ENCODE peak calls at places on chromosome 17, in seven cellular contexts. R is HT-29, Q is NB4, I is T-helper 1 cell, P is fibroblast of the conjunctiva, H is nucleus accumbens, J is NCI-H460. F is an unnamed sample.

GRCh38 chr17:56786989-56787482 is 46.7 kb downstream of the C17orf67 start:
- DNase-seq in R (peak), Q (peak), I (no peak), P (peak), H (no peak), J (peak), F (peak)

GRCh38 chr17:10579270-10579669 is 29.8 kb upstream of the MYH2 start:
- DNase-seq in R (no peak), Q (peak), I (no peak), P (no peak), H (no peak), J (no peak), F (no peak)

GRCh38 chr17:44581868-44582267 is 24.6 kb downstream of the FZD2 start:
- DNase-seq in R (no peak), Q (peak), I (no peak), P (no peak), H (no peak), J (peak), F (no peak)

GRCh38 chr17:13921841-13922776 is 147.2 kb upstream of the COX10 start:
- DNase-seq in R (no peak), Q (no peak), I (no peak), P (no peak), H (no peak), J (no peak), F (peak)

GRCh38 chr17:73170324-73170723 is 5.5 kb downstream of the SSTR2 start:
- DNase-seq in R (no peak), Q (no peak), I (no peak), P (no peak), H (no peak), J (no peak), F (no peak)

GRCh38 chr17:42852351-42852750 is 1.4 kb downstream of the AOC3 start:
- DNase-seq in R (no peak), Q (no peak), I (no peak), P (no peak), H (no peak), J (no peak), F (no peak)

GRCh38 chr17:2222901-2223616 is 80.5 kb downstream of the SMG6 start:
- DNase-seq in R (no peak), Q (no peak), I (peak), P (no peak), H (no peak), J (no peak), F (no peak)

GRCh38 chr17:11332706-11333105 is 91.7 kb downstream of the SHISA6 start:
- DNase-seq in R (no peak), Q (no peak), I (no peak), P (no peak), H (no peak), J (no peak), F (peak)

GRCh38 chr17:12665263-12666210 is at the start of gene MYOCD:
- DNase-seq in R (no peak), Q (no peak), I (no peak), P (no peak), H (no peak), J (peak), F (no peak)

GRCh38 chr17:60819447-60820130 is 141.9 kb downstream of the BCAS3 start:
- DNase-seq in R (no peak), Q (no peak), I (no peak), P (no peak), H (no peak), J (no peak), F (no peak)

GRCh38 chr17:75676461-75676860 is 9.3 kb downstream of the SAP30BP start:
- DNase-seq in R (no peak), Q (no peak), I (no peak), P (no peak), H (no peak), J (no peak), F (no peak)

GRCh38 chr17:7404737-7405412 is 978 bp upstream of the TMEM256 start:
- DNase-seq in R (no peak), Q (peak), I (peak), P (no peak), H (no peak), J (no peak), F (no peak)

GRCh38 chr17:70563301-70563820 is 394.0 kb downstream of the KCNJ2 start:
- DNase-seq in R (no peak), Q (no peak), I (no peak), P (no peak), H (no peak), J (no peak), F (no peak)

GRCh38 chr17:29433551-29433950 is 43.4 kb downstream of the TAOK1 start:
- DNase-seq in R (no peak), Q (peak), I (no peak), P (no peak), H (no peak), J (no peak), F (no peak)

GRCh38 chr17:143785-144281 is 6.5 kb downstream of the SCGB1C2 start:
- DNase-seq in R (peak), Q (peak), I (peak), P (peak), H (peak), J (peak), F (peak)

GRCh38 chr17:83203472-83204221 is 124.2 kb downstream of the METRNL start:
- DNase-seq in R (no peak), Q (no peak), I (no peak), P (no peak), H (no peak), J (no peak), F (no peak)

GRCh38 chr17:38926290-38927070 is 1.1 kb downstream of the LASP1NB start:
- DNase-seq in R (no peak), Q (peak), I (no peak), P (no peak), H (peak), J (no peak), F (peak)

GRCh38 chr17:34386925-34387550 is 24.0 kb upstream of the CCL1 start:
- DNase-seq in R (no peak), Q (peak), I (no peak), P (no peak), H (no peak), J (no peak), F (peak)

GRCh38 chr17:45941395-45941794 is 47.0 kb downstream of the MAPT start:
- DNase-seq in R (no peak), Q (no peak), I (no peak), P (no peak), H (no peak), J (no peak), F (no peak)

GRCh38 chr17:61847659-61848058 is 15.7 kb downstream of the BRIP1 start:
- DNase-seq in R (no peak), Q (no peak), I (no peak), P (no peak), H (no peak), J (no peak), F (no peak)

GRCh38 chr17:8126306-8127066 is 2.6 kb upstream of the HES7 start:
- DNase-seq in R (peak), Q (peak), I (peak), P (no peak), H (no peak), J (no peak), F (no peak)

GRCh38 chr17:17269926-17270773 is 10.9 kb downstream of the COPS3 start:
- DNase-seq in R (no peak), Q (peak), I (no peak), P (no peak), H (no peak), J (no peak), F (no peak)

GRCh38 chr17:63497708-63498483 is 21.0 kb downstream of the ACE start:
- DNase-seq in R (peak), Q (peak), I (no peak), P (no peak), H (no peak), J (no peak), F (no peak)

GRCh38 chr17:38428150-38428642 is at the start of gene ARHGAP23:
- DNase-seq in R (peak), Q (peak), I (peak), P (peak), H (peak), J (peak), F (peak)

GRCh38 chr17:8836821-8837426 is 30.6 kb downstream of the PIK3R6 start:
- DNase-seq in R (no peak), Q (no peak), I (no peak), P (no peak), H (no peak), J (no peak), F (no peak)

GRCh38 chr17:60554377-60554788 is 28.3 kb upstream of the APPBP2 start:
- DNase-seq in R (no peak), Q (no peak), I (no peak), P (peak), H (no peak), J (no peak), F (no peak)

GRCh38 chr17:48804936-48805411 is 12.1 kb downstream of the TTLL6 start:
- DNase-seq in R (peak), Q (peak), I (peak), P (no peak), H (peak), J (peak), F (peak)

GRCh38 chr17:50147841-50148225 is 2.6 kb downstream of the PPP1R9B start:
- DNase-seq in R (peak), Q (no peak), I (no peak), P (no peak), H (no peak), J (no peak), F (no peak)

GRCh38 chr17:74380086-74380958 is 13.0 kb downstream of the GPR142 start:
- DNase-seq in R (peak), Q (peak), I (no peak), P (no peak), H (no peak), J (no peak), F (no peak)